ENCODE peak calls at places on chromosomes 13 and 19, in five cellular contexts. A is sigmoid colon, G is heart left ventricle, L is AG04450, I is fibroblast of mammary gland. E is an unnamed sample.
A peak's percentile ranks its signal among the peaks of the same experiment; 100 is the strongest.

GRCh38 chr19:2289714-2290435 is 7.9 kb upstream of the PEAK3 start:
- DNase-seq in A (no peak), L (no peak), I (no peak), G (no peak), E (peak; percentile 87)

GRCh38 chr19:28961772-28962500 is 251.0 kb downstream of the UQCRFS1 start:
- DNase-seq in A (no peak), G (no peak), L (no peak), I (peak; percentile 48), E (no peak)

GRCh38 chr13:114219406-114219805 is 15.3 kb upstream of the CDC16 start:
- DNase-seq in I (no peak), L (no peak), A (no peak), G (no peak), E (no peak)

GRCh38 chr19:18869231-18869575 is 26.8 kb downstream of the CERS1 start:
- DNase-seq in L (no peak), I (no peak), G (no peak), A (no peak), E (no peak)

GRCh38 chr19:38843175-38843758 is 6.5 kb downstream of the HNRNPL start:
- DNase-seq in L (no peak), G (no peak), I (no peak), A (no peak), E (no peak)

GRCh38 chr13:98487016-98487415 is 89.9 kb downstream of the STK24 start:
- DNase-seq in A (no peak), G (no peak), L (no peak), I (peak; percentile 19), E (no peak)

GRCh38 chr13:31029129-31029528 is 96.7 kb downstream of the TEX26 start:
- DNase-seq in I (no peak), A (no peak), G (no peak), L (no peak), E (no peak)

GRCh38 chr19:46714523-46715106 is 2.3 kb downstream of the PRKD2 start:
- DNase-seq in L (no peak), A (no peak), I (no peak), G (no peak), E (peak; percentile 85)

GRCh38 chr13:107803822-107804495 is 411.4 kb downstream of the LIG4 start:
- DNase-seq in L (no peak), I (no peak), A (no peak), G (no peak), E (no peak)

GRCh38 chr19:42279902-42280760 is 11.1 kb downstream of the CIC start:
- DNase-seq in G (peak; percentile 96), A (peak; percentile 98), L (peak; percentile 60), I (peak; percentile 88), E (peak; percentile 93)

GRCh38 chr13:66657165-66657895 is 572.8 kb downstream of the PCDH9 start:
- DNase-seq in A (peak; percentile 66), L (peak; percentile 91), G (peak; percentile 66), I (peak; percentile 99), E (no peak)

GRCh38 chr19:6249296-6249695 is 30.5 kb downstream of the MLLT1 start:
- DNase-seq in L (no peak), A (no peak), G (no peak), I (peak; percentile 34), E (peak; percentile 50)

GRCh38 chr19:33124207-33125098 is 7.5 kb upstream of the WDR88 start:
- DNase-seq in L (no peak), I (no peak), G (no peak), A (no peak), E (no peak)

GRCh38 chr19:33032218-33032781 is 32.4 kb downstream of the RHPN2 start:
- DNase-seq in L (no peak), G (no peak), A (no peak), I (no peak), E (no peak)

GRCh38 chr13:60745343-60745742 is 348.3 kb downstream of the TDRD3 start:
- DNase-seq in I (no peak), G (no peak), L (no peak), A (no peak), E (no peak)

GRCh38 chr19:19338082-19338481 is 17.5 kb downstream of the MAU2 start:
- DNase-seq in G (no peak), I (peak; percentile 87), L (no peak), A (no peak), E (no peak)

GRCh38 chr19:10553943-10554381 is 10.3 kb downstream of the ATG4D start:
- DNase-seq in L (no peak), I (no peak), G (no peak), A (no peak), E (peak; percentile 73)

GRCh38 chr19:47581605-47582319 is 8.8 kb upstream of the ZNF541 start:
- DNase-seq in L (no peak), I (no peak), A (no peak), G (no peak), E (no peak)

GRCh38 chr19:33547676-33548075 is 26.1 kb upstream of the PEPD start:
- DNase-seq in G (no peak), A (peak; percentile 14), I (no peak), L (no peak), E (no peak)

GRCh38 chr13:97976551-97977375 is 23.3 kb downstream of the IPO5 start:
- DNase-seq in L (no peak), A (no peak), G (peak; percentile 64), I (no peak), E (no peak)

GRCh38 chr13:79541426-79542049 is 60.6 kb downstream of the NDFIP2 start:
- DNase-seq in L (peak; percentile 46), I (peak; percentile 75), A (no peak), G (no peak), E (peak; percentile 79)

GRCh38 chr19:18541992-18542935 is 1.1 kb downstream of the FKBP8 start:
- DNase-seq in L (no peak), A (no peak), G (no peak), I (no peak), E (peak; percentile 19)

GRCh38 chr13:74715718-74716117 is 581.5 kb upstream of the KLF12 start:
- DNase-seq in L (no peak), G (no peak), I (peak; percentile 25), A (no peak), E (no peak)

GRCh38 chr13:19088416-19088815 is 93.2 kb downstream of the TUBA3C start:
- DNase-seq in L (no peak), A (no peak), G (no peak), I (no peak), E (no peak)

GRCh38 chr19:14383556-14383897 is 2.3 kb downstream of the ADGRE5 start:
- DNase-seq in A (peak; percentile 77), G (no peak), L (no peak), I (peak; percentile 52), E (no peak)

DNA sequence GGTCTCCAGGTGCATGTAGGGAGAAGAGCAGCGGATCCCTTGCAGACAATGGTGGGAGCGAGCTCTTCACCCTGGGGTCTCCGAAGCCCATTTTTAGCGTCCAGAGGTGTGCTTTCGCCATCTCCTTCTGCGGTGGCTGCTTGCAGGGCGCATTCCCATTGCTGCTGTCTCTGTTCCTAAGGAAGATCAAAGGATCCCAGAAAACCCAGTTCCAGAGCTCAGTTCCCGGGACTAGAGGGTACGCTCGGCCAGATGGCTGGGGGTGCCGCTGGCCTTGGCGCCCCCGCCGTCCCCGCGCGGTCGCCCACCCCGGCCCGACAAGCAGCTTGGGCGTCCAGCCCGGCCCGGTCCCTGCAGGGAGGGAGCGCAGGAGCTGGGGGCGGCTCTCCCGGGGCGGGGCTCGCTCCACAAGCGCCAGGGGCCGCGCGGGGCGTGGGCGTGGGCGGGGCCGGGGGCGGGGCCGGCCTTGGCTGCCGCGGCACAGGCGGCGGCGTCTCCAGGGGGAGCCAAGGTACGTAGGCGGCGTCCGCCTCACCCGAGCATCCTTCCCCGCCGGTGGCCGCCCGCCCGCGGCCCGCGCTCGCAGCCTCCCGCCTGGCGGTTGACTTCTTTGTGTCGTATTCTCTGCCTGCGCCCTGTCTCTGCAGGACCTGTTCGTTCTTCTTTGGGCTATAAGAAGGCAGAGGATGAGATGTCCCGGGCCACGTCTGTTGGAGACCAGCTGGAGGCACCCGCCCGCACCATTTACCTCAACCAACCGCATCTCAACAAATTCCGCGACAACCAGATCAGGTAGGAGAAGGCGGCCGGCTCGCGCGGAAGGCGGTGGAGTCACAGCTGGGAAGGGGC is 96.8 kb downstream of the ATP8A2 start:
- DNase-seq in I (no peak), A (no peak), L (no peak), G (no peak), E (peak; percentile 2)
- TF ChIP-seq CTCF in I (no peak), A (no peak), L (no peak), G (no peak), E (no peak)

DNA sequence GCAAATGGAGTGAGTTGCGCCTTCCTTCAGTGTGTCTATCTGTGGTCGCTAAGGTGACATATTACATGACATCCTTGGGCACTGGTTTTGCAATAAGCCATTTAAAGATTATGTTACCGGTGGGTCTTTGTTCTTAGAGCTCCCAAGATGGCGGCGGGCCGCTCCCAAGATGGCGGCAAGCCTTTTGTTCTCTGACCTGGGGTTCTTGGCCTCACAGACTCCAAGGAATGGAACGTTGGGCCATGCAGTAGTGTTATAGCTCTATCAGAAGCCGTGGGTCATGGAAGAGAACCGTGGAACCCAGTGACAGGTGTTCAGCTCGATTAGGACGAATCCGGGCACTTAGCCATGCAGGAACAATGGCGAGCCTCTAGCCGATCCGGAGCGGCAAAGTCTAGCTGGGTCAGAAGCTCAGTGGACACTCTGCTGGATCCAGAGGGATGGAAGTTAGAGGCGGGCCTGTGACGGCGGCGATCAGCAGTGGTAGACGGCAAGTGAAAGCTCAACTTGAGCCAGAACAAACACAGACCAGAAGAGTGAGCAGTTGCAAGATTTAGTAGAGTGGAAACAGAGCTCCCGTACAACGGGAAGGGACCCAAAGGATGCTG is 188.6 kb downstream of the TEX29 start:
- DNase-seq in L (no peak), I (no peak), A (no peak), G (no peak), E (no peak)
- H3K4me3 ChIP-seq in L (no peak overlapping the region), I (no peak overlapping the region), A (no peak overlapping the region), G (no peak overlapping the region), E (no peak overlapping the region)

GRCh38 chr19:35738021-35738886 is 4.0 kb downstream of the IGFLR1 start:
- DNase-seq in I (no peak), L (no peak), A (no peak), G (no peak), E (no peak)

GRCh38 chr19:35734889-35735288 is 7.4 kb downstream of the IGFLR1 start:
- DNase-seq in I (no peak), A (no peak), L (no peak), G (no peak), E (no peak)

GRCh38 chr19:35738887-35739229 is 3.4 kb downstream of the IGFLR1 start:
- DNase-seq in A (no peak), G (no peak), L (no peak), I (peak; percentile 11), E (no peak)

GRCh38 chr19:35739275-35740107 is 2.8 kb downstream of the IGFLR1 start:
- DNase-seq in A (no peak), I (no peak), L (no peak), G (no peak), E (no peak)

GRCh38 chr19:35736913-35737886 is 5.1 kb downstream of the IGFLR1 start:
- DNase-seq in G (no peak), A (no peak), I (no peak), L (no peak), E (no peak)
- TF ChIP-seq CTCF in G (no peak), A (no peak), I (no peak), L (peak; percentile 9), E (peak; percentile 22)

GRCh38 chr19:45641274-45642105 is 2.3 kb upstream of the EML2 start:
- DNase-seq in G (peak; percentile 79), I (peak; percentile 68), A (peak; percentile 79), L (no peak), E (peak; percentile 98)

GRCh38 chr19:45643927-45644771 is 5.0 kb upstream of the EML2 start:
- DNase-seq in G (no peak), L (no peak), A (no peak), I (no peak), E (no peak)

GRCh38 chr19:45645068-45645630 is 6.0 kb upstream of the EML2 start:
- DNase-seq in I (no peak), A (peak; percentile 67), L (no peak), G (no peak), E (no peak)

GRCh38 chr19:45640849-45641273 is 1.7 kb upstream of the EML2 start:
- DNase-seq in I (no peak), A (no peak), L (no peak), G (no peak), E (peak; percentile 83)

GRCh38 chr19:45643024-45643926 is 4.1 kb upstream of the EML2 start:
- DNase-seq in G (peak; percentile 93), A (peak; percentile 86), L (peak; percentile 49), I (peak; percentile 69), E (peak; percentile 96)
- H3K4me3 ChIP-seq in G (no peak overlapping the region), A (no peak overlapping the region), L (peak overlapping the region; percentile 37), I (no peak overlapping the region), E (peak overlapping the region; percentile 77)